ENCODE peak calls at places on chromosomes 5 and 9, in nine cellular contexts. X, T, A, N, D, J, Z, F and W are unnamed samples.

GRCh38 chr5:95032801-95033200 is 252.1 kb downstream of the MCTP1 start:
- DNase-seq in X (no peak), T (no peak), A (no peak), N (no peak), D (no peak), J (no peak), Z (no peak), F (no peak), W (no peak)

GRCh38 chr5:14706615-14707021 is 42.1 kb downstream of the OTULIN start:
- DNase-seq in X (no peak), T (no peak), A (no peak), N (no peak), D (no peak), J (no peak), Z (peak), F (no peak), W (no peak)

GRCh38 chr9:27385606-27386005 is 88.7 kb upstream of the EQTN start:
- DNase-seq in X (no peak), T (no peak), A (no peak), N (no peak), D (no peak), J (no peak), Z (no peak), F (no peak), W (no peak)

GRCh38 chr9:27467486-27467885 is 56.6 kb upstream of the IFNK start:
- DNase-seq in X (no peak), T (no peak), A (no peak), N (no peak), D (no peak), J (no peak), Z (no peak), F (no peak), W (no peak)

GRCh38 chr9:125161284-125161918 is 18.1 kb upstream of the SCAI start:
- DNase-seq in X (no peak), T (no peak), A (no peak), N (no peak), D (no peak), J (no peak), Z (no peak), F (no peak), W (no peak)

GRCh38 chr5:68319316-68320093 is 103.9 kb downstream of the PIK3R1 start:
- DNase-seq in X (no peak), T (no peak), A (no peak), N (no peak), D (no peak), J (no peak), Z (no peak), F (no peak), W (no peak)

GRCh38 chr5:96946381-96946780 is 10.5 kb downstream of the LNPEP start:
- DNase-seq in X (no peak), T (no peak), A (no peak), N (no peak), D (no peak), J (no peak), Z (no peak), F (no peak), W (no peak)

GRCh38 chr5:122515709-122516431 is 203.8 kb downstream of the SNCAIP start:
- DNase-seq in X (peak), T (no peak), A (no peak), N (no peak), D (peak), J (peak), Z (no peak), F (no peak), W (peak)

GRCh38 chr9:87849144-87849741 is 33.4 kb upstream of the SPATA31E1 start:
- DNase-seq in X (no peak), T (no peak), A (no peak), N (no peak), D (no peak), J (no peak), Z (no peak), F (no peak), W (no peak)

GRCh38 chr5:80655231-80655784 is 525 bp upstream of the DHFR start:
- DNase-seq in X (no peak), T (no peak), A (no peak), N (no peak), D (no peak), J (no peak), Z (no peak), F (no peak), W (no peak)

GRCh38 chr5:160366230-160366629 is 4.2 kb downstream of the C1QTNF2 start:
- DNase-seq in X (no peak), T (no peak), A (no peak), N (no peak), D (no peak), J (no peak), Z (no peak), F (no peak), W (no peak)

GRCh38 chr9:14554866-14555265 is 138.4 kb downstream of the ZDHHC21 start:
- DNase-seq in X (no peak), T (no peak), A (no peak), N (no peak), D (no peak), J (no peak), Z (no peak), F (no peak), W (no peak)

GRCh38 chr5:9337908-9338307 is 208.0 kb downstream of the SEMA5A start:
- DNase-seq in X (no peak), T (no peak), A (no peak), N (no peak), D (peak), J (no peak), Z (no peak), F (no peak), W (no peak)